ENCODE peak calls at places on chromosomes 2 and 18, in eight cellular contexts. One of them, this sample, is unnamed.

GRCh38 chr2:226909131-226909530 is 73.3 kb downstream of the RHBDD1 start:
- DNase-seq in activated CD4-positive, alpha-beta T cell treated with anti-CD3 and anti-CD28 coated beads, Interleukin-2, amount 50 U/mL, for 4 hours: no peak
- DNase-seq in GM19239: no peak
- DNase-seq in epithelial cell of proximal tubule: no peak
- DNase-seq in stimulated activated naive CD8-positive, alpha-beta T cell treated with anti-CD3 and anti-CD28 coated beads, Interleukin-15, Interleukin-2, amounts not matched to agents 100 U/mL and 50 U/mL, for 24 hours: no peak
- DNase-seq in left ventricle myocardium inferior: no peak
- DNase-seq in Calu3: no peak
- DNase-seq in neuronal stem cell: no peak
- DNase-seq in this sample: no peak

GRCh38 chr2:36476411-36476810 is 120.8 kb downstream of the CRIM1 start:
- DNase-seq in activated CD4-positive, alpha-beta T cell treated with anti-CD3 and anti-CD28 coated beads, Interleukin-2, amount 50 U/mL, for 4 hours: no peak
- DNase-seq in GM19239: no peak
- DNase-seq in epithelial cell of proximal tubule: no peak
- DNase-seq in stimulated activated naive CD8-positive, alpha-beta T cell treated with anti-CD3 and anti-CD28 coated beads, Interleukin-15, Interleukin-2, amounts not matched to agents 100 U/mL and 50 U/mL, for 24 hours: no peak
- DNase-seq in left ventricle myocardium inferior: no peak
- DNase-seq in Calu3: no peak
- DNase-seq in neuronal stem cell: no peak
- DNase-seq in this sample: no peak

GRCh38 chr2:2561346-2562095 is 230.4 kb upstream of the MYT1L start:
- DNase-seq in activated CD4-positive, alpha-beta T cell treated with anti-CD3 and anti-CD28 coated beads, Interleukin-2, amount 50 U/mL, for 4 hours: no peak
- DNase-seq in GM19239: no peak
- DNase-seq in epithelial cell of proximal tubule: no peak
- DNase-seq in stimulated activated naive CD8-positive, alpha-beta T cell treated with anti-CD3 and anti-CD28 coated beads, Interleukin-15, Interleukin-2, amounts not matched to agents 100 U/mL and 50 U/mL, for 24 hours: no peak
- DNase-seq in left ventricle myocardium inferior: no peak
- DNase-seq in Calu3: no peak
- DNase-seq in neuronal stem cell: no peak
- DNase-seq in this sample: no peak

GRCh38 chr2:201263774-201264173 is 3.4 kb downstream of the CASP8 start:
- DNase-seq in activated CD4-positive, alpha-beta T cell treated with anti-CD3 and anti-CD28 coated beads, Interleukin-2, amount 50 U/mL, for 4 hours: no peak
- DNase-seq in GM19239: no peak
- DNase-seq in epithelial cell of proximal tubule: no peak
- DNase-seq in stimulated activated naive CD8-positive, alpha-beta T cell treated with anti-CD3 and anti-CD28 coated beads, Interleukin-15, Interleukin-2, amounts not matched to agents 100 U/mL and 50 U/mL, for 24 hours: no peak
- DNase-seq in left ventricle myocardium inferior: no peak
- DNase-seq in Calu3: no peak
- DNase-seq in neuronal stem cell: no peak
- DNase-seq in this sample: no peak

GRCh38 chr2:53104263-53104662 is 663.3 kb upstream of the CHAC2 start:
- DNase-seq in activated CD4-positive, alpha-beta T cell treated with anti-CD3 and anti-CD28 coated beads, Interleukin-2, amount 50 U/mL, for 4 hours: no peak
- DNase-seq in GM19239: no peak
- DNase-seq in epithelial cell of proximal tubule: peak
- DNase-seq in stimulated activated naive CD8-positive, alpha-beta T cell treated with anti-CD3 and anti-CD28 coated beads, Interleukin-15, Interleukin-2, amounts not matched to agents 100 U/mL and 50 U/mL, for 24 hours: no peak
- DNase-seq in left ventricle myocardium inferior: no peak
- DNase-seq in Calu3: peak
- DNase-seq in neuronal stem cell: peak
- DNase-seq in this sample: no peak

GRCh38 chr2:120312076-120312475 is 33.9 kb upstream of the INHBB start:
- DNase-seq in activated CD4-positive, alpha-beta T cell treated with anti-CD3 and anti-CD28 coated beads, Interleukin-2, amount 50 U/mL, for 4 hours: no peak
- DNase-seq in GM19239: no peak
- DNase-seq in epithelial cell of proximal tubule: no peak
- DNase-seq in stimulated activated naive CD8-positive, alpha-beta T cell treated with anti-CD3 and anti-CD28 coated beads, Interleukin-15, Interleukin-2, amounts not matched to agents 100 U/mL and 50 U/mL, for 24 hours: no peak
- DNase-seq in left ventricle myocardium inferior: no peak
- DNase-seq in Calu3: no peak
- DNase-seq in neuronal stem cell: no peak
- DNase-seq in this sample: no peak

GRCh38 chr2:73970850-73971471 is 13.7 kb upstream of the TET3 start:
- DNase-seq in activated CD4-positive, alpha-beta T cell treated with anti-CD3 and anti-CD28 coated beads, Interleukin-2, amount 50 U/mL, for 4 hours: no peak
- DNase-seq in GM19239: peak
- DNase-seq in epithelial cell of proximal tubule: no peak
- DNase-seq in stimulated activated naive CD8-positive, alpha-beta T cell treated with anti-CD3 and anti-CD28 coated beads, Interleukin-15, Interleukin-2, amounts not matched to agents 100 U/mL and 50 U/mL, for 24 hours: peak
- DNase-seq in left ventricle myocardium inferior: peak
- DNase-seq in Calu3: peak
- DNase-seq in neuronal stem cell: no peak
- DNase-seq in this sample: peak

GRCh38 chr2:211751853-211752252 is 786.7 kb downstream of the ERBB4 start:
- DNase-seq in activated CD4-positive, alpha-beta T cell treated with anti-CD3 and anti-CD28 coated beads, Interleukin-2, amount 50 U/mL, for 4 hours: no peak
- DNase-seq in GM19239: no peak
- DNase-seq in epithelial cell of proximal tubule: no peak
- DNase-seq in stimulated activated naive CD8-positive, alpha-beta T cell treated with anti-CD3 and anti-CD28 coated beads, Interleukin-15, Interleukin-2, amounts not matched to agents 100 U/mL and 50 U/mL, for 24 hours: no peak
- DNase-seq in left ventricle myocardium inferior: no peak
- DNase-seq in Calu3: no peak
- DNase-seq in neuronal stem cell: no peak
- DNase-seq in this sample: no peak

GRCh38 chr18:50429207-50429948 is 54.5 kb downstream of the SKA1 start:
- DNase-seq in activated CD4-positive, alpha-beta T cell treated with anti-CD3 and anti-CD28 coated beads, Interleukin-2, amount 50 U/mL, for 4 hours: no peak
- DNase-seq in GM19239: peak
- DNase-seq in epithelial cell of proximal tubule: no peak
- DNase-seq in stimulated activated naive CD8-positive, alpha-beta T cell treated with anti-CD3 and anti-CD28 coated beads, Interleukin-15, Interleukin-2, amounts not matched to agents 100 U/mL and 50 U/mL, for 24 hours: no peak
- DNase-seq in left ventricle myocardium inferior: no peak
- DNase-seq in Calu3: peak
- DNase-seq in neuronal stem cell: no peak
- DNase-seq in this sample: peak

This sample was measured in K562.